ENCODE peak calls at places on chromosomes 12 and 14, in five cellular contexts. O, R, A, S and K are unnamed samples.

GRCh38 chr12:87074801-87075200 is 818.6 kb upstream of the MGAT4C start:
- DNase-seq in O (no peak), S (no peak), A (no peak), R (no peak), K (no peak)

GRCh38 chr14:69044965-69045555 is 66.0 kb upstream of the ACTN1 start:
- DNase-seq in R (no peak), O (no peak), A (no peak), S (no peak), K (no peak)

GRCh38 chr12:121507984-121508383 is 72.8 kb downstream of the KDM2B start:
- DNase-seq in O (no peak), A (no peak), S (no peak), R (no peak), K (no peak)

GRCh38 chr14:50085570-50086315 is 30.6 kb downstream of the VCPKMT start:
- DNase-seq in O (no peak), S (no peak), R (no peak), A (no peak), K (no peak)

GRCh38 chr12:130661501-130662255 is 54.4 kb downstream of the RIMBP2 start:
- DNase-seq in A (no peak), O (no peak), S (no peak), R (no peak), K (no peak)

GRCh38 chr14:24274101-24274543 is 2.7 kb upstream of the RABGGTA start:
- DNase-seq in R (no peak), A (no peak), S (no peak), O (peak; percentile 79), K (peak; percentile 63)

GRCh38 chr12:31897791-31898503 is 61.3 kb upstream of the RESF1 start:
- DNase-seq in S (no peak), A (peak; percentile 15), O (peak; percentile 54), R (peak; percentile 22), K (peak; percentile 53)

GRCh38 chr14:75430106-75430505 is 2.3 kb downstream of the JDP2 start:
- DNase-seq in S (peak; percentile 88), O (peak; percentile 75), R (no peak), A (no peak), K (no peak)

GRCh38 chr12:9868271-9868815 is 811 bp downstream of the CLEC2B start:
- DNase-seq in A (no peak), R (no peak), S (no peak), O (no peak), K (no peak)

GRCh38 chr14:91985008-91985407 is 37.5 kb upstream of the FBLN5 start:
- DNase-seq in O (no peak), R (no peak), S (no peak), A (no peak), K (no peak)

GRCh38 chr14:53306267-53306721 is 153.2 kb upstream of the DDHD1 start:
- DNase-seq in R (peak; percentile 22), O (peak; percentile 53), A (peak; percentile 44), S (peak; percentile 73), K (peak; percentile 34)

GRCh38 chr12:103766028-103766427 is 75.0 kb downstream of the NT5DC3 start:
- DNase-seq in O (no peak), A (no peak), R (no peak), S (no peak), K (no peak)

GRCh38 chr12:110372056-110372425 is 31.5 kb downstream of the ANAPC7 start:
- DNase-seq in R (no peak), O (no peak), S (no peak), A (no peak), K (no peak)

GRCh38 chr14:62939970-62940369 is 105.3 kb downstream of the KCNH5 start:
- DNase-seq in O (no peak), R (no peak), A (no peak), S (no peak), K (no peak)

GRCh38 chr12:3897400-3897910 is 24.3 kb upstream of the PARP11 start:
- DNase-seq in S (no peak), A (no peak), O (no peak), R (no peak), K (no peak)

GRCh38 chr12:111766608-111767361 is at the start of gene ALDH2:
- DNase-seq in O (peak; percentile 88), R (peak; percentile 84), A (peak; percentile 99), S (peak; percentile 91), K (peak; percentile 83)

DNA sequence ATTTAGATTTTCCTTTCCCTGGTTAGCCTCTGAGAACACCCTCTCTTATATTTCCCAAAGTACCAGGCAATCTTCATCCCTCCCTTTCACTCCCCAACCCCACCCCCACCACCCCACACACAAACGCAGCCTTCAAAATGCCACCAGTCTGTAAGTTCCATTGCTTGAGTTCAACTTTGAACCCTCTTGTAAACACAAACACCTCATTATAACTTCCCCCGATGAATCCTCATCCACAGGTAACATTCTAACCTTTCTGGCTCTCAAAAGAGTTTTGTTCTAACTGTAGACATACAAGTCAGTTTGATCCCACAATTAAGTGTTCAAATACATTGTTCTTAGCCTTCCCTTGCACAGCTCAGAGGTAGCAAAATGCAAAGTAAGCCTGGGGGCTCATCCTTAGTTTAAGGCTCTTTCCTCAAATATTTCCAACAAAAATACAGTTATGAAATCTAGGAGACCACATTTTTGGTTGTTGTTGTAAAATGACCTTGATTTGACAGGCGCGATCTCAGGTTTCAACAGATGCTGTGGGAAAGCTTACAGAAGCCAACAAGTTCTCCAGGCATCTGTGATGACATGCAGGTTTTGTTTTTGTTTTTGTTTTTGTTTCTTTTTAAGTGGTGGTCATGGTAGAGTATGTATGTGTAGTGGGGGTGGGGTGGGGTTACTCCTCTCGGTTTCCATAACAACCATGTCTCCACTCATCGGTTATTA is 199.6 kb upstream of the FOXN3 start:
- DNase-seq in O (no peak), A (peak; percentile 52), S (no peak), R (no peak), K (no peak)
- H3K4me1 ChIP-seq in O (peaks cover 31% of the 10 kb centered on the region), A (peaks cover 17% of the 10 kb centered on the region), S (no peaks in the 10 kb centered on the region), R (peaks cover 14% of the 10 kb centered on the region), K (peaks cover 54% of the 10 kb centered on the region)

GRCh38 chr14:67533754-67534085 is 630 bp downstream of the PLEKHH1 start:
- DNase-seq in A (no peak), O (no peak), S (peak; percentile 50), R (peak; percentile 36), K (no peak)
- TF ChIP-seq POLR2AphosphoS5 in A (no peak), O (no peak), S (no peak), R (no peak), K (no peak)

GRCh38 chr12:56581418-56582145 is 48.5 kb downstream of the BAZ2A start:
- DNase-seq in R (no peak), A (no peak), O (no peak), S (no peak), K (no peak)
- H3K27ac ChIP-seq in R (no peak overlapping the region), A (no peak overlapping the region), O (peak overlapping the region; percentile 39), S (no peak overlapping the region), K (no peak overlapping the region)

GRCh38 chr14:100059433-100059781 is 5.8 kb upstream of the EVL start:
- DNase-seq in A (no peak), S (no peak), R (no peak), O (no peak), K (no peak)
- H3K4me1 ChIP-seq in A (no peaks in the 10 kb centered on the region), S (no peaks in the 10 kb centered on the region), R (no peaks in the 10 kb centered on the region), O (peaks cover 8% of the 10 kb centered on the region), K (peaks cover 5% of the 10 kb centered on the region)

GRCh38 chr12:120214626-120215356 is 13.9 kb upstream of the RPLP0 start:
- DNase-seq in A (peak; percentile 31), R (no peak), S (no peak), O (no peak), K (no peak)
- TF ChIP-seq POLR2AphosphoS5 in A (no peak), R (no peak), S (no peak), O (no peak), K (no peak)

GRCh38 chr12:57751432-57751787 is 700 bp downstream of the CDK4 start:
- DNase-seq in A (no peak), S (peak; percentile 63), R (no peak), O (no peak), K (no peak)
- H3K27ac ChIP-seq in A (peak overlapping the region; percentile 89), S (peak overlapping the region; percentile 90), R (peak overlapping the region; percentile 88), O (peak overlapping the region; percentile 80), K (peak overlapping the region; percentile 89)

GRCh38 chr12:85279449-85280137 is 427 bp upstream of the ALX1 start:
- DNase-seq in O (no peak), S (peak; percentile 61), A (peak; percentile 54), R (no peak), K (no peak)
- H3K4me1 ChIP-seq in O (peaks cover 11% of the 10 kb centered on the region), S (no peaks in the 10 kb centered on the region), A (peaks cover 2% of the 10 kb centered on the region), R (peaks cover 11% of the 10 kb centered on the region), K (peaks cover 19% of the 10 kb centered on the region)

DNA sequence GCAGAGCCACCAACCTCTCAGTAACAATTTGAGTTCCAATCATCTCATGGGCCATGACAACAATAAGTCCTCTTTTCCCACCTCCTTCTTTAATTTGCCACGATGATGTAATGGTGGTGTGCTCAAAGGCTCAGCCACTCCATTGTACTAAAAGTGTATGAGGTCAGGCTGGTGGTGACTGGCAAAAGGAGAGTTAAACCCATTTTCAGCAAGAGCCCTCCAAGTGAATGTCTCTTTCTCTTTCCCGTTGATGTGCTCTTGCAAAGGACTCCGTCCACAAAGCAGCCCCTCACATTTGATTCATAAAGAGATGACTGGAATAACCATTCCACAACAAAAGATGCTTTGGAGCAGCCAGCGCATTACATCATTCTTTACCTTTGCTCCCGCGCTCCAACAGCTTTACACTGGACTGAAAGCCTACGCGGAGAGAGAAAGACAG is 41.6 kb downstream of the DUSP16 start:
- DNase-seq in A (no peak), S (no peak), R (no peak), O (no peak), K (no peak)
- TF ChIP-seq POLR2AphosphoS5 in A (no peak), S (no peak), R (no peak), O (no peak), K (no peak)

DNA sequence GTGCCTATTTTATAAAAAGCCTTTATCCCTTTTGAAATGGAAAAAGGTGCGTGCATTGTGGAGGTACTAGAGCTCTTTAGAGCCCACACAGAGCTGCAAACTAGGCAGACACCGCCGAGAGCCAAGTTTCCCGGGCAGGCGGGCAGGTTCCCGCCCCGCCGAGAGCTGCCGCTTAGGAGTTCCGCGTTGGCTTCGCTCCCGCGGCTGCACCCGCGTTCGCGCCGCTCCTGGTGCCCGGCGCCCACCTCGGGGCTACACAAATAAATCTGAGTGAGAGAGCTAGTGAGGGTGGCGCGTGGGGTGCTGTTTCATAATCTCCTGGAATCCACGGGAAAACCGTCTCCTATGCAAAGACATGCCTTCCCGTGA is 715 bp downstream of the KITLG start:
- DNase-seq in R (peak; percentile 56), S (peak; percentile 67), A (peak; percentile 66), O (peak; percentile 48), K (peak; percentile 68)
- H3K27ac ChIP-seq in R (peak overlapping the region; percentile 89), S (peak overlapping the region; percentile 85), A (no peak overlapping the region), O (peak overlapping the region; percentile 79), K (peak overlapping the region; percentile 84)